ENCODE peak calls at places on chromosomes 7 and 10, in eight cellular contexts. F is HCT116, L is brain microvascular endothelial cell, H is heart left ventricle, B is mucosa of descending colon, D is spleen, X is fibroblast of the aortic adventitia, Y is BJ. C is an unnamed sample.

GRCh38 chr10:121426307-121426706 is 171.9 kb downstream of the FGFR2 start:
- DNase-seq in F (peak; percentile 52), X (no peak), L (no peak), H (no peak), B (peak; percentile 34), Y (no peak), D (no peak), C (no peak)

GRCh38 chr10:71255817-71256660 is 43.7 kb downstream of the UNC5B start:
- DNase-seq in H (peak; percentile 72), D (no peak), Y (peak; percentile 55), F (peak; percentile 56), X (peak; percentile 96), B (peak; percentile 90), L (peak; percentile 74), C (peak; percentile 85)

GRCh38 chr7:139731802-139732470 is 45.9 kb downstream of the HIPK2 start:
- DNase-seq in B (peak; percentile 81), H (peak; percentile 93), D (no peak), F (peak; percentile 79), Y (no peak), L (peak; percentile 92), X (peak; percentile 91), C (peak; percentile 94)

GRCh38 chr10:124679401-124679800 is 64.8 kb downstream of the FAM53B start:
- DNase-seq in F (no peak), B (no peak), H (peak; percentile 25), D (peak; percentile 67), X (no peak), L (no peak), Y (no peak), C (no peak)

GRCh38 chr7:36153571-36154097 is 580 bp downstream of the EEPD1 start:
- DNase-seq in F (no peak), Y (no peak), X (no peak), L (no peak), D (peak; percentile 95), B (peak; percentile 42), H (peak; percentile 55), C (no peak)

GRCh38 chr7:80053098-80053497 is 81.5 kb upstream of the GNAI1 start:
- DNase-seq in X (no peak), D (no peak), L (no peak), Y (no peak), H (no peak), B (no peak), F (no peak), C (no peak)

GRCh38 chr10:133445751-133446708 is 7.7 kb upstream of the SCART1 start:
- DNase-seq in F (no peak), H (no peak), B (no peak), D (no peak), Y (no peak), L (no peak), X (no peak), C (no peak)

GRCh38 chr7:150972746-150973145 is 5.4 kb downstream of the KCNH2 start:
- DNase-seq in Y (no peak), X (no peak), D (no peak), F (no peak), H (no peak), L (no peak), B (no peak), C (no peak)

GRCh38 chr10:43233601-43234430 is 33.0 kb downstream of the RASGEF1A start:
- DNase-seq in L (no peak), F (no peak), B (no peak), X (no peak), H (peak; percentile 7), Y (no peak), D (peak; percentile 61), C (no peak)

GRCh38 chr10:109920011-109920410 is 3.3 kb downstream of the XPNPEP1 start:
- DNase-seq in F (no peak), D (no peak), Y (no peak), X (no peak), B (no peak), L (no peak), H (no peak), C (no peak)

GRCh38 chr10:72316748-72317435 is 37.8 kb downstream of the DNAJB12 start:
- DNase-seq in D (peak; percentile 94), F (no peak), Y (no peak), X (no peak), L (no peak), B (peak; percentile 81), H (peak; percentile 83), C (no peak)

GRCh38 chr7:30549933-30550493 is 44.7 kb upstream of the GARS1 start:
- DNase-seq in B (no peak), D (no peak), X (no peak), H (peak; percentile 45), F (no peak), L (no peak), Y (no peak), C (no peak)

GRCh38 chr7:94228223-94228622 is 166.5 kb upstream of the COL1A2 start:
- DNase-seq in Y (no peak), F (no peak), H (no peak), B (no peak), L (no peak), X (no peak), D (no peak), C (no peak)

GRCh38 chr7:5419523-5420107 is 4.0 kb downstream of the TNRC18 start:
- DNase-seq in Y (no peak), F (no peak), D (no peak), L (no peak), H (no peak), B (no peak), X (no peak), C (no peak)

GRCh38 chr10:58555170-58555929 is 42.7 kb downstream of the BICC1 start:
- DNase-seq in H (no peak), Y (no peak), F (no peak), D (no peak), X (no peak), L (no peak), B (no peak), C (no peak)

GRCh38 chr7:157440346-157441022 is 103.7 kb downstream of the DNAJB6 start:
- DNase-seq in D (peak; percentile 49), F (no peak), L (no peak), Y (no peak), X (no peak), B (no peak), H (no peak), C (no peak)

GRCh38 chr10:8033812-8034665 is 20.4 kb upstream of the GATA3 start:
- DNase-seq in X (no peak), Y (no peak), D (no peak), L (no peak), F (no peak), H (peak; percentile 50), B (no peak), C (no peak)

GRCh38 chr7:134920026-134920758 is 66.1 kb upstream of the AGBL3 start:
- DNase-seq in H (no peak), D (no peak), L (peak; percentile 43), X (peak; percentile 92), Y (peak; percentile 95), F (no peak), B (no peak), C (peak; percentile 97)

GRCh38 chr10:69573056-69573806 is at the start of gene NEUROG3:
- DNase-seq in D (no peak), F (no peak), X (no peak), H (peak; percentile 33), B (no peak), Y (no peak), L (no peak), C (no peak)

GRCh38 chr7:110386006-110386405 is 704.9 kb upstream of the LRRN3 start:
- DNase-seq in B (no peak), X (no peak), L (no peak), Y (no peak), H (no peak), D (no peak), F (peak; percentile 7), C (no peak)

GRCh38 chr10:51224610-51225230 is 150.4 kb downstream of the PRKG1 start:
- DNase-seq in H (no peak), D (no peak), X (peak; percentile 89), L (no peak), B (no peak), Y (peak; percentile 78), F (no peak), C (peak; percentile 94)

GRCh38 chr7:73354196-73354595 is 26.2 kb downstream of the FKBP6 start:
- DNase-seq in X (no peak), D (no peak), Y (no peak), F (no peak), B (no peak), L (no peak), H (no peak), C (no peak)

GRCh38 chr7:101216860-101217387 is 457 bp downstream of the PLOD3 start:
- DNase-seq in H (no peak), L (no peak), D (peak; percentile 89), X (peak; percentile 17), Y (no peak), F (no peak), B (peak; percentile 41), C (no peak)
- TF ChIP-seq CTCF in H (no peak), L (no peak), D (no peak), X (no peak), Y (peak; percentile 12), F (no peak), B (no peak), C (peak; percentile 12)

GRCh38 chr7:143385891-143386781 is 5.0 kb downstream of the ZYX start:
- DNase-seq in H (no peak), B (no peak), Y (no peak), F (no peak), L (peak; percentile 43), D (peak; percentile 88), X (no peak), C (no peak)
- H3K4me3 ChIP-seq in H (peak overlapping the region; percentile 95), B (no peak overlapping the region), Y (no peak overlapping the region), F (no peak overlapping the region), L (peak overlapping the region; percentile 36), D (peak overlapping the region; percentile 16), X (peak overlapping the region; percentile 41), C (peak overlapping the region; percentile 5)

DNA sequence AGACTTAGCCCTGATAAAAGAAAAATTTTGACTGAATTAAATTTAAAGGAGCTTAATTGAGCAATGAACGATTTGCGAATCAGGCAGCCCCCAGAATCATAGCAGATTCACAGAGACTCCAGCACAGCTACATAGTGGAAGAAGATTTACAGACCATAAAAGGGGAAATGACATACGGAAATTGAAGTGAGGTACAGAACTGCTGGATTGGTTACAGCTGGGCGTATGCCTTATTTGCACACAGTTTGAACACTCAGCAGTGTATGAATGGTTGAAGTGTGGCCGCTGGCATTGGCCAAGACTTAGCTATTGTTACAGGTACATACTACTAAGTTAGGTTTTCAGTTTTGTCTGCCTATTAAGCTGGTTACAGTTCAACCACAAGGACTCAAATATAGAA is 433.5 kb upstream of the CELF2 start:
- DNase-seq in X (no peak), L (no peak), F (no peak), B (peak; percentile 37), H (no peak), Y (no peak), D (no peak), C (no peak)
- TF ChIP-seq CTCF in X (no peak), L (no peak), F (no peak), B (no peak), H (no peak), Y (no peak), D (no peak), C (no peak)

DNA sequence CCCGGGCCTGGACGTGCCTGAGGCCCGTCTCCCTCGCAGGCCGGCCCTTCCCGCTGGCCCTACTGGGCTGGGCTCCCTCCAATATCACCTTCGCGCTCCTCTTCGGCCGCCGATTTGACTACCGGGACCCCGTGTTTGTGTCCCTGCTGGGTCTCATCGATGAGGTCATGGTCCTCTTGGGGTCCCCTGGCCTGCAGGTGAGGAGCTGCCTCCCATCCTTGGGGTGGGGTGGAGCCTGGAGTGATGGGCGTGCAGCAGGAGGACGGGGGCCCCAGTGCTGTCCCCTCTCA is 2.1 kb downstream of the CYP2W1 start:
- DNase-seq in F (no peak), H (no peak), Y (no peak), B (no peak), L (no peak), D (no peak), X (no peak), C (no peak)
- H3K4me3 ChIP-seq in F (no peak overlapping the region), H (no peak overlapping the region), Y (no peak overlapping the region), B (no peak overlapping the region), L (no peak overlapping the region), D (no peak overlapping the region), X (no peak overlapping the region), C (no peak overlapping the region)

C was measured in fibroblast of villous mesenchyme.